ENCODE peak calls at places on chromosomes 12 and 14, in eight cellular contexts. V is HCT116, R is transverse colon, X is ACHN, Z is H4, E is NCI-H2081, H is left kidney, K is cardiac fibroblast. B is an unnamed sample.

GRCh38 chr12:96196781-96197180 is 2.6 kb downstream of the ELK3 start:
- DNase-seq in V (no peak), R (no peak), X (peak), Z (no peak), E (no peak), H (no peak), K (peak), B (no peak)

GRCh38 chr14:97704316-97704715 is 907.1 kb downstream of the VRK1 start:
- DNase-seq in V (no peak), R (no peak), X (no peak), Z (no peak), E (no peak), H (peak), K (no peak), B (no peak)

GRCh38 chr12:47276253-47277070 is 196.7 kb upstream of the AMIGO2 start:
- DNase-seq in V (no peak), R (peak), X (peak), Z (peak), E (peak), H (peak), K (peak), B (no peak)

GRCh38 chr14:90281261-90281660 is 24.9 kb downstream of the PSMC1 start:
- DNase-seq in V (no peak), R (no peak), X (peak), Z (peak), E (no peak), H (no peak), K (peak), B (peak)

GRCh38 chr14:23123419-23123818 is 4.4 kb upstream of the CEBPE start:
- DNase-seq in V (no peak), R (peak), X (no peak), Z (peak), E (peak), H (no peak), K (no peak), B (no peak)

GRCh38 chr12:96425321-96425720 is 25.1 kb upstream of the CDK17 start:
- DNase-seq in V (no peak), R (no peak), X (no peak), Z (no peak), E (no peak), H (no peak), K (peak), B (no peak)

GRCh38 chr12:71426648-71427047 is 12.9 kb upstream of the LGR5 start:
- DNase-seq in V (no peak), R (no peak), X (no peak), Z (peak), E (no peak), H (no peak), K (peak), B (no peak)

GRCh38 chr12:102232446-102232845 is 34.8 kb upstream of the PMCH start:
- DNase-seq in V (no peak), R (no peak), X (no peak), Z (no peak), E (no peak), H (peak), K (no peak), B (no peak)

GRCh38 chr12:78208106-78208505 is 377.4 kb downstream of the NAV3 start:
- DNase-seq in V (no peak), R (no peak), X (peak), Z (no peak), E (no peak), H (peak), K (no peak), B (peak)

GRCh38 chr12:11650279-11650696 is 814 bp downstream of the ETV6 start:
- DNase-seq in V (no peak), R (peak), X (no peak), Z (no peak), E (peak), H (no peak), K (no peak), B (no peak)

GRCh38 chr14:64612021-64612380 is 62.2 kb downstream of the PPP1R36 start:
- DNase-seq in V (no peak), R (no peak), X (peak), Z (peak), E (no peak), H (no peak), K (peak), B (peak)

GRCh38 chr12:79897617-79898016 is 37.3 kb downstream of the PPP1R12A start:
- DNase-seq in V (peak), R (no peak), X (peak), Z (peak), E (no peak), H (no peak), K (peak), B (peak)

GRCh38 chr12:101018540-101018939 is 191.5 kb downstream of the SLC5A8 start:
- DNase-seq in V (peak), R (no peak), X (peak), Z (peak), E (no peak), H (peak), K (peak), B (peak)

GRCh38 chr14:75229923-75230792 is 48.5 kb upstream of the FOS start:
- DNase-seq in V (peak), R (peak), X (peak), Z (no peak), E (peak), H (peak), K (peak), B (peak)

B was measured in Caki2.